ENCODE peak calls at places on chromosomes 5 and 9, in nine cellular contexts. X is psoas muscle, P is fibroblast of the aortic adventitia, J is A549, E is Peyer's patch, S is cardiac muscle cell, N is SK-N-SH, Z is body of pancreas, I is GM06990. W is an unnamed sample.

GRCh38 chr9:126673689-126674364 is 60.1 kb downstream of the LMX1B start:
- DNase-seq in N (peak), P (no peak), X (no peak), I (no peak), J (no peak), S (peak), E (no peak), Z (no peak), W (no peak)

GRCh38 chr9:19186240-19186639 is 44.3 kb upstream of the DENND4C start:
- DNase-seq in I (no peak), E (no peak), S (no peak), J (no peak), N (no peak), P (peak), Z (no peak), X (no peak), W (no peak)

GRCh38 chr5:96761618-96762017 is 46.1 kb downstream of the ERAP1 start:
- DNase-seq in S (no peak), I (no peak), J (no peak), N (no peak), X (no peak), E (no peak), Z (no peak), P (no peak), W (no peak)

GRCh38 chr5:5158472-5158895 is 18.4 kb downstream of the ADAMTS16 start:
- DNase-seq in N (no peak), S (no peak), P (peak), J (no peak), E (no peak), Z (no peak), I (no peak), X (no peak), W (no peak)

GRCh38 chr9:136644343-136644592 is 18.4 kb upstream of the EGFL7 start:
- DNase-seq in Z (peak), S (no peak), E (no peak), P (peak), N (no peak), X (peak), J (no peak), I (no peak), W (no peak)

GRCh38 chr9:104923740-104924139 is 4.2 kb downstream of the ABCA1 start:
- DNase-seq in J (no peak), P (peak), I (peak), Z (no peak), E (no peak), X (no peak), N (no peak), S (no peak), W (no peak)

GRCh38 chr5:78747703-78748359 is 99.3 kb upstream of the LHFPL2 start:
- DNase-seq in X (no peak), J (no peak), N (no peak), E (no peak), P (peak), Z (no peak), S (no peak), I (no peak), W (no peak)

GRCh38 chr9:137241490-137242328 is 622 bp downstream of the TUBB4B start:
- DNase-seq in I (no peak), Z (peak), P (peak), J (no peak), S (peak), E (peak), N (peak), X (peak), W (no peak)

GRCh38 chr5:119486-120097 is 27.6 kb downstream of the PLEKHG4B start:
- DNase-seq in Z (no peak), P (no peak), E (no peak), S (no peak), I (no peak), X (no peak), N (no peak), J (no peak), W (no peak)

GRCh38 chr9:134058716-134059115 is 9.1 kb downstream of the BRD3 start:
- DNase-seq in X (no peak), E (peak), Z (no peak), I (no peak), N (peak), J (no peak), P (peak), S (no peak), W (no peak)

GRCh38 chr9:133605856-133606721 is 3.1 kb downstream of the FAM163B start:
- DNase-seq in S (no peak), I (no peak), E (no peak), J (no peak), N (no peak), P (no peak), X (no peak), Z (no peak), W (peak)

GRCh38 chr5:172420215-172420934 is 34.0 kb downstream of the SH3PXD2B start:
- DNase-seq in X (peak), N (no peak), E (peak), I (peak), P (peak), S (no peak), J (peak), Z (peak), W (peak)

GRCh38 chr5:158414780-158415179 is 555.8 kb upstream of the CLINT1 start:
- DNase-seq in P (peak), E (no peak), N (no peak), I (no peak), X (no peak), J (no peak), Z (no peak), S (no peak), W (no peak)

GRCh38 chr9:107465467-107466451 is 23.8 kb downstream of the KLF4 start:
- DNase-seq in E (peak), S (peak), J (peak), X (peak), I (peak), Z (peak), N (peak), P (peak), W (peak)

GRCh38 chr5:76371955-76372319 is 31.1 kb upstream of the IQGAP2 start:
- DNase-seq in Z (peak), E (no peak), I (no peak), J (no peak), X (no peak), N (no peak), S (no peak), P (no peak), W (no peak)

GRCh38 chr5:173004447-173004846 is 20.9 kb downstream of the ATP6V0E1 start:
- DNase-seq in X (no peak), N (no peak), E (no peak), I (no peak), J (no peak), P (no peak), Z (no peak), S (no peak), W (no peak)

GRCh38 chr9:80026121-80026520 is 454.4 kb downstream of the TLE4 start:
- DNase-seq in N (no peak), Z (no peak), P (no peak), I (no peak), J (no peak), X (no peak), E (no peak), S (no peak), W (no peak)

GRCh38 chr5:17206021-17206420 is 11.4 kb upstream of the BASP1 start:
- DNase-seq in N (no peak), P (no peak), E (no peak), J (no peak), I (no peak), X (no peak), S (no peak), Z (no peak), W (no peak)

GRCh38 chr9:22469928-22470544 is 23.4 kb downstream of the DMRTA1 start:
- DNase-seq in N (peak), P (peak), Z (no peak), X (no peak), S (peak), I (no peak), E (no peak), J (peak), W (no peak)

GRCh38 chr5:159427180-159428012 is 97.1 kb upstream of the IL12B start:
- DNase-seq in I (peak), E (no peak), X (no peak), N (no peak), S (no peak), P (no peak), Z (no peak), J (no peak), W (no peak)

GRCh38 chr9:99150456-99151171 is 45.7 kb downstream of the TGFBR1 start:
- DNase-seq in Z (no peak), X (no peak), N (no peak), E (no peak), P (no peak), S (no peak), I (no peak), J (no peak), W (no peak)

GRCh38 chr5:33166971-33167370 is 273.8 kb upstream of the TARS1 start:
- DNase-seq in J (no peak), Z (no peak), X (no peak), I (no peak), P (no peak), S (no peak), E (no peak), N (no peak), W (no peak)

GRCh38 chr5:55903121-55903701 is 52.1 kb downstream of the IL31RA start:
- DNase-seq in S (no peak), N (no peak), Z (no peak), I (peak), J (no peak), E (no peak), X (no peak), P (peak), W (no peak)

GRCh38 chr5:12691330-12691729 is 787.1 kb upstream of the CTNND2 start:
- DNase-seq in Z (no peak), I (no peak), E (no peak), P (no peak), N (no peak), S (no peak), X (no peak), J (no peak), W (no peak)

GRCh38 chr5:177364159-177364962 is 6.6 kb downstream of the RGS14 start:
- DNase-seq in Z (no peak), E (peak), N (no peak), I (peak), S (no peak), J (no peak), X (no peak), P (no peak), W (no peak)

GRCh38 chr5:172117977-172118701 is 69.9 kb downstream of the STK10 start:
- DNase-seq in I (no peak), E (no peak), Z (no peak), S (no peak), J (no peak), N (no peak), P (peak), X (no peak), W (no peak)

GRCh38 chr5:114185274-114185673 is 176.6 kb upstream of the KCNN2 start:
- DNase-seq in X (peak), S (no peak), J (no peak), E (no peak), Z (no peak), I (no peak), N (no peak), P (no peak), W (no peak)

GRCh38 chr9:130433168-130433946 is 11.4 kb upstream of the ASS1 start:
- DNase-seq in I (peak), E (peak), X (no peak), N (peak), J (peak), P (no peak), S (peak), Z (peak), W (no peak)

GRCh38 chr5:90557871-90558270 is 726 bp upstream of the ADGRV1 start:
- DNase-seq in J (no peak), I (no peak), Z (no peak), P (no peak), N (no peak), E (no peak), S (no peak), X (no peak), W (no peak)

GRCh38 chr5:149388498-149389190 is 9.6 kb upstream of the IL17B start:
- DNase-seq in E (no peak), P (no peak), S (no peak), Z (no peak), N (no peak), X (no peak), J (no peak), I (no peak), W (no peak)

GRCh38 chr5:54946306-54946705 is 39.1 kb downstream of the ESM1 start:
- DNase-seq in Z (no peak), X (no peak), N (no peak), J (no peak), S (no peak), P (no peak), E (no peak), I (no peak), W (no peak)

GRCh38 chr5:137833463-137833862 is 34.2 kb upstream of the MYOT start:
- DNase-seq in S (no peak), N (no peak), Z (no peak), J (peak), I (no peak), P (peak), X (no peak), E (no peak), W (no peak)

GRCh38 chr5:135335031-135335828 is 63.8 kb downstream of the MACROH2A1 start:
- DNase-seq in E (no peak), P (peak), Z (no peak), I (no peak), S (no peak), J (no peak), N (no peak), X (no peak), W (no peak)
- TF ChIP-seq CTCF in E (no peak), P (no peak), Z (no peak), I (no peak), S (no peak), J (no peak), N (no peak), X (no peak), W (no peak)

DNA sequence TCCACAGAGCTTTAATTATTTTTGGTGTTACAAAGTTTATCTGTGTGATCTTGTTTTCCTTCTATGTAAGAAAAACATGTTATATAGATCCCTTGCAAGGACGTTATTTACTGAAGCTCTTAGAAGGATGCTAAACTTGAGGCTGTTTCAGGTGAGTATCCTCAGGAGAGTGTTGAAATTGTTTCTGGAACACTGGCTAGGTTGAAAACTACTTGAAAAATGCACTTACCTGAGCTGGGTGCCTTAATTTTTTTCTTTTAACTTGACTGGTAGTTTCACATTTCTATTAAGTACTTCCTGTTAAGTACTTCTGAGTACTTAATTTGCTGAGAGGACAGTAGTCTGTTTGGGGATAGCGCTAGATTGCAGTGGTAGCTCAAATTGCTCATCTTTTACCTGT is 18.1 kb downstream of the GPBP1 start:
- DNase-seq in N (no peak), S (no peak), Z (no peak), J (no peak), P (no peak), E (no peak), X (no peak), I (no peak), W (no peak)
- H3K4me3 ChIP-seq in N (no peak), S (no peak), Z (no peak), J (no peak), P (no peak), E (no peak), X (no peak), I (no peak), W (no peak)

DNA sequence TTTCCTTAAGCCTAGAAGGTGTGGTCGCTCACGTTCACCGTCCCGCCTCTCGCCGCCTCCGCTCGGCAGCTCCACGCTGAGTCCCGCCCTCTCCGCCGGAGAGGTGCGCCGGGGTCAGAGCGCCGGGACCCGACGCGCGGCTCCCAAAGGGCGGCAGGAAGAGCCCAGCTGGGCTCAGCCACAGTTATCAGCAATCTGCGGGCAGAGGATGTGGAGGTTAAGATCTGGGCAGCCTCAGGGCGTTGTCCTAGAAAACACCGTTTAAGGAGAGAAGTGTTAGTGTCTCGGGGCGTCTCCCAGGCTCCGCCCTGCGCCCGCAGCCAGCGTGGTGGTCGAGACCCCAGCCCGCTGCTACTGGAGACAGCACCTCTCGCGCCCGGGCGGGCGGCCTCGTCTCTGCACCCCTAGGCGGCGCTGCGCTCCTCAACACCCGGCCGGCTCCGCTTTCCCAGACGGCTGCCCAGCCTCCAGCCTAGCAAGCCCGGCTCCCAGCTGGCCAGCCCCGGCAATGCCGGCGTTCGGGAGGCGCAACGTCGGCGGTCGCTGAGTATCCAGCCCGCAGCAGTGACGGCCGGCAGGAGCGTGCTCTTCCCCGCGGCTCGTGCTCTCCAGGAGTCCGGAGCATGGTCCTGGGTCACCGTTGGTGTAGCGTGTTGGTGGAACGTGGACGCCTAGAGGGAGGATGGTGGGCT is at the start of gene PCDHAC1:
- DNase-seq in Z (peak), X (peak), J (peak), P (peak), I (peak), E (peak), S (peak), N (peak), W (peak)
- TF ChIP-seq CTCF in Z (peak), X (peak), J (peak), P (peak), I (no peak), E (peak), S (peak), N (peak), W (peak)

DNA sequence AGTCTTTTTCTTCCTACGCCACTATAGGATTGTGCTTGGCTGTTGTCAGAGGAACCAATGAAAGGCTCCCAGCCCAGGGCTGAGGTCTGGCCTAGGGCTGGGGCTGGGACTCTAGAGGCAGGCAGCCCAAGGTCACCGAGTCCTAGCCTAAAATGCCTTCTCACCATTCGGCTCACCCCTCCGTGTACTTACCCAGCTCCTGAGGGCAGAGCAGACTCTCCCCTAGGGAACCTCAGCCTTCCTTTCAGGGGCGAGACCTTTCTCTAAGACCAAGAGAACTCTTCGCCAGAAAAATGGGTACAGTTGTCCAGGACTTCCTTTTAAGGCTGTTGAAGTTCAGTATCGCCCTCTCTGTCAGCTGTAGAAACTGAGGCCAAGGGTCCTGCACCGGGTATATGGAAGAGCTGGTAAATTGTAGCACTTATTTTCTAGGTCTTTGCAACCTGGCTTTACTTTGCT is 1.7 kb upstream of the SPRY4 start:
- DNase-seq in I (peak), S (no peak), Z (no peak), X (no peak), J (no peak), E (no peak), N (no peak), P (peak), W (no peak)
- H3K4me3 ChIP-seq in I (no peak), S (no peak), Z (no peak), X (peak), J (peak), E (no peak), N (peak), P (peak), W (peak)